ENCODE peak calls at places on chromosomes 12 and 14, in five cellular contexts. U is HepG2, W is A549, J is H1, X is GM12878. I is an unnamed sample.

GRCh38 chr14:100105357-100106169 is 40.3 kb downstream of the EVL start:
- DNase-seq in U (no peak), W (no peak), J (no peak), X (no peak), I (no peak)

GRCh38 chr12:20883288-20883687 is 72.8 kb downstream of the SLCO1B3 start:
- DNase-seq in U (no peak), W (peak), J (no peak), X (no peak), I (no peak)

GRCh38 chr12:32155911-32156585 is 49.4 kb downstream of the BICD1 start:
- DNase-seq in U (no peak), W (no peak), J (no peak), X (no peak), I (peak)

GRCh38 chr14:56811596-56812363 is 1.5 kb upstream of the OTX2 start:
- DNase-seq in U (no peak), W (no peak), J (no peak), X (no peak), I (no peak)

GRCh38 chr14:53793790-53794560 is 162.7 kb downstream of the BMP4 start:
- DNase-seq in U (peak), W (peak), J (no peak), X (no peak), I (no peak)

GRCh38 chr14:74368441-74368840 is 20.2 kb downstream of the VRTN start:
- DNase-seq in U (no peak), W (no peak), J (no peak), X (no peak), I (no peak)

GRCh38 chr14:85235868-85236267 is 294.1 kb upstream of the FLRT2 start:
- DNase-seq in U (no peak), W (no peak), J (no peak), X (no peak), I (no peak)

GRCh38 chr12:123908884-123909807 is 63.5 kb downstream of the CCDC92 start:
- DNase-seq in U (no peak), W (no peak), J (no peak), X (no peak), I (no peak)

GRCh38 chr14:72864712-72865365 is 29.1 kb downstream of the DPF3 start:
- DNase-seq in U (no peak), W (no peak), J (no peak), X (no peak), I (no peak)

GRCh38 chr12:50765325-50765911 is 1.5 kb downstream of the ATF1 start:
- DNase-seq in U (peak), W (peak), J (no peak), X (no peak), I (peak)

GRCh38 chr14:74261288-74261687 is 22.0 kb downstream of the VSX2 start:
- DNase-seq in U (no peak), W (no peak), J (no peak), X (no peak), I (no peak)

GRCh38 chr12:5439333-5439732 is 7.4 kb downstream of the NTF3 start:
- DNase-seq in U (no peak), W (no peak), J (no peak), X (no peak), I (peak)

GRCh38 chr14:96661244-96661969 is 135.8 kb upstream of the VRK1 start:
- DNase-seq in U (no peak), W (no peak), J (no peak), X (no peak), I (no peak)

GRCh38 chr12:21697829-21698630 is 40.4 kb upstream of the LDHB start:
- DNase-seq in U (peak), W (peak), J (no peak), X (no peak), I (no peak)

GRCh38 chr14:54364555-54365415 is 32.0 kb upstream of the CDKN3 start:
- DNase-seq in U (peak), W (no peak), J (no peak), X (no peak), I (no peak)

GRCh38 chr12:51793201-51793600 is 55.3 kb downstream of the FIGNL2 start:
- DNase-seq in U (no peak), W (no peak), J (no peak), X (no peak), I (no peak)

GRCh38 chr12:130224613-130225012 is 62.3 kb downstream of the FZD10 start:
- DNase-seq in U (no peak), W (no peak), J (no peak), X (no peak), I (no peak)

GRCh38 chr12:76329163-76329562 is 19.1 kb downstream of the BBS10 start:
- DNase-seq in U (no peak), W (peak), J (no peak), X (no peak), I (no peak)
- TF ChIP-seq KDM1A in U (no peak), W (no peak), J (no peak), X (no peak), I (peak)

DNA sequence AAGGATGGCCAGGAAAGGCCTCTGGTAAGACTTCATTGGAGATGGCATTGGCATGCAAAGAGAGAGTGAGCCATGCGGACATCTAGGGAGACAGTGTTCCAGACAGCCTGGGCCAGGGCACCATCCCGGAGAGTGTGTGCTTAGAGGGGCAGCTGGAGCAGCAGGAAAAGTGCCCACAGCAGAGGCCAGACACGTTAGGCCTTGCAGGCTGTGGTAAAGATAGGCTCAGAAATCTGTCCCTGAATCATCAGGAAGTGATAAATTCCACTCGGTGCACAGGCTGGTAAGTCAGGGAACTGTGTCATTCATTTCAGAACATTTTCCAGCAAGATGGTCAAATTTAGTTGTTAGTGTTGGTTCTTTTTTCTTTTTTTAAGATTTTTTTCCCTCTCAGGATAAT is 8.8 kb downstream of the GALNT16 start:
- DNase-seq in U (no peak), W (no peak), J (no peak), X (no peak), I (no peak)
- TF ChIP-seq KDM1A in U (no peak), W (no peak), J (no peak), X (no peak), I (no peak)

GRCh38 chr14:106318700-106319099 is 792.3 kb downstream of the TMEM121 start:
- DNase-seq in U (no peak), W (no peak), J (no peak), X (no peak), I (peak)
- TF ChIP-seq KDM1A in U (no peak), W (no peak), J (no peak), X (no peak), I (no peak)

DNA sequence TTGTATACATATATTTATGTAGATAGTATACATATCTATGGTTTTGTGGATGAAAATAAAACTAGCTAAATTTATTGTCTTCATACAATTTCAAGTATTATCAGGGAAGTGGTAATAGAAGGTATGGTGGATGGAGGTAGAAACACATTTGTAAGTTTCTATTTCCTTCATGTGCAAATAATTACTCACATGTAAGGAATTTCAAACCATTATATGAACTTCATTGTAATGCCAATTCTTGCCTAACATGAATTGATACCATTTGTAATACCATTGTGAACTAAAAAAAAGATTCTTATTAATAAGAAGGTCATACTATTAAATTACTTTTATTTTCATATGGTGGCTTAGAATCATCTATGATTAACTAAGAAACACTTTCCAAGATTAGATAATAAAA is 20.1 kb upstream of the PPFIA2 start:
- DNase-seq in U (no peak), W (no peak), J (no peak), X (no peak), I (no peak)
- TF ChIP-seq KDM1A in U (no peak), W (no peak), J (no peak), X (no peak), I (no peak)

GRCh38 chr14:61149896-61150295 is 131.2 kb downstream of the TMEM30B start:
- DNase-seq in U (no peak), W (no peak), J (no peak), X (no peak), I (no peak)
- TF ChIP-seq KDM1A in U (no peak), W (no peak), J (no peak), X (no peak), I (no peak)

GRCh38 chr12:53964315-53964713 is 8.6 kb upstream of the HOXC11 start:
- DNase-seq in U (no peak), W (no peak), J (no peak), X (no peak), I (no peak)
- TF ChIP-seq KDM1A in U (no peak), W (no peak), J (no peak), X (no peak), I (no peak)

GRCh38 chr12:14948672-14949071 is 10.3 kb upstream of the ERP27 start:
- DNase-seq in U (no peak), W (peak), J (no peak), X (peak), I (no peak)
- TF ChIP-seq KDM1A in U (no peak), W (no peak), J (no peak), X (no peak), I (no peak)

GRCh38 chr12:65570451-65571130 is 253.7 kb upstream of the HMGA2 start:
- DNase-seq in U (no peak), W (no peak), J (no peak), X (no peak), I (no peak)
- TF ChIP-seq KDM1A in U (no peak), W (no peak), J (no peak), X (no peak), I (no peak)

GRCh38 chr12:57607958-57608663 is 3.1 kb upstream of the ARHGEF25 start:
- DNase-seq in U (no peak), W (no peak), J (no peak), X (no peak), I (no peak)

GRCh38 chr12:57611116-57611809 is at the start of gene ARHGEF25:
- DNase-seq in U (peak), W (peak), J (no peak), X (no peak), I (peak)

GRCh38 chr12:57609781-57610552 is 1.3 kb upstream of the ARHGEF25 start:
- DNase-seq in U (no peak), W (no peak), J (no peak), X (no peak), I (no peak)

GRCh38 chr12:57610553-57611115 is 601 bp upstream of the ARHGEF25 start:
- DNase-seq in U (no peak), W (no peak), J (no peak), X (no peak), I (no peak)

DNA sequence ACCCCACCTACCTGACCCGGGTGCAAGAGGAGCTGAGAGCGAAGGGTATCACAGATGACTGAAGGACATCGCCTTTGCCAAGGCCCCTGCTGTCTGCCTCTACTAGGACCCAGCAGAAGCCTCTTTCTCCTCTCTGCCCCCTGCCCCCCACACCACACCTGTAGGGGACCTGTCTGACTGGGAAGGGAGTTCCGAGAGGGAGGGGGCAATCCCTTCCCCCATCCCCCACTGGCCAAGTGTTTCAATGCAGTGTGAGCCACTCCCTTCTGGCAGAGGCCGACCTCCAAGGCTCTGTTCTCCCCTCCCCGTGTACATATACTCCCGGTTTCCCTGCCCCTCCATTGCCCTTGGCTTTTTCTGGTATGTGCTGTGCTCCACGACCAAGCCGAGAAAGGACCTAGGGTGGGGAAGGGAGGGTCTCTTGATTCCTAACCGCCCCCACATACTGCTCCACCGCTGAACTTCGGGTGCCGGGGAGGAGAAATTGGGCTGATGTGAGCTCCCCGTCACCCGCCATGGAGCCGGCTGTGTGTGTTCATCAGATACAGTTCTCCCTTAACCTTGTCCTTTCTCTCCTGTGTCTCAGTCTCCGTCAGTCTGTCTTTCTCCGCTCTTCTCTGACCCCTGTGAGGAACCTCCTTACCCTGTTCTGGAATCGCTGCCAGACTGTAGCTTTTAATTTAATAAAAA is 2.0 kb upstream of the ARHGEF25 start:
- DNase-seq in U (no peak), W (no peak), J (no peak), X (no peak), I (peak)
- TF ChIP-seq KDM1A in U (no peak), W (no peak), J (no peak), X (no peak), I (no peak)

GRCh38 chr12:102567031-102567985 is 86.9 kb upstream of the IGF1 start:
- DNase-seq in U (no peak), W (peak), J (no peak), X (no peak), I (no peak)

GRCh38 chr12:102573237-102573636 is 92.9 kb upstream of the IGF1 start:
- DNase-seq in U (no peak), W (peak), J (no peak), X (no peak), I (no peak)

GRCh38 chr12:102568151-102568815 is 87.9 kb upstream of the IGF1 start:
- DNase-seq in U (no peak), W (no peak), J (no peak), X (no peak), I (no peak)

GRCh38 chr12:102569803-102570202 is 89.4 kb upstream of the IGF1 start:
- DNase-seq in U (no peak), W (no peak), J (no peak), X (no peak), I (no peak)

DNA sequence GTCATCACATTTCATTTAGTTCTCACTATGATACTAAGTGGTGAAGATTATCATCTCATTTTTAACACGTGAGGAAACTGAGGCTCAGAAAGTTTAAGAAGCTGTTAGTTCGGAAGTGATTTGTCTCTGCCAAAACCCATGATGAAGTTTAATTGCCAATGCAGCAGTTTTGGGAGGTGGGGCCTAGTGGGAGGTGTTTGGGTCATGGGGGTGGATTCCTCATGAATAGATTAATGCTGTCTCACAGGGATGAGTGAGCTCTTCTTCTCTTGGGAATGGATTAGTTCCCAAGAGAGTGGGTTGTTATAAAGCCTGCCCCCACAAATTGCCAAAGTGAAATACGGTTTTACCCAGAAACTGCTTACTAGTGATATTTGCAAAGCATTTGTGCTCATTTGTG is 91.5 kb upstream of the IGF1 start:
- DNase-seq in U (no peak), W (no peak), J (no peak), X (no peak), I (no peak)
- TF ChIP-seq KDM1A in U (no peak), W (no peak), J (no peak), X (no peak), I (no peak)